ENCODE peak calls at places on chromosomes 13 and 19, in six cellular contexts. One of them, this sample, is unnamed.

GRCh38 chr13:43136940-43137574 is 113.7 kb downstream of the DNAJC15 start:
- DNase-seq in occipital lobe: no peak
- DNase-seq in COR-L47: no peak
- DNase-seq in kidney tubule cell: no peak
- DNase-seq in left lung: no peak
- DNase-seq in activated T-cell treated with anti-CD3 and anti-CD28 coated beads for 1 hour: no peak
- DNase-seq in this sample: no peak

GRCh38 chr13:44306401-44307192 is 67.0 kb upstream of the SERP2 start:
- DNase-seq in kidney tubule cell: peak; percentile 91
- DNase-seq in COR-L47: peak; percentile 47
- DNase-seq in activated T-cell treated with anti-CD3 and anti-CD28 coated beads for 1 hour: no peak
- DNase-seq in occipital lobe: no peak
- DNase-seq in left lung: no peak
- DNase-seq in this sample: peak; percentile 58

GRCh38 chr13:39684531-39685137 is 29.2 kb downstream of the COG6 start:
- DNase-seq in COR-L47: peak; percentile 55
- DNase-seq in kidney tubule cell: peak; percentile 39
- DNase-seq in occipital lobe: no peak
- DNase-seq in activated T-cell treated with anti-CD3 and anti-CD28 coated beads for 1 hour: no peak
- DNase-seq in left lung: no peak
- DNase-seq in this sample: no peak

GRCh38 chr19:17500447-17501198 is 10.8 kb upstream of the PGLS start:
- DNase-seq in occipital lobe: no peak
- DNase-seq in activated T-cell treated with anti-CD3 and anti-CD28 coated beads for 1 hour: no peak
- DNase-seq in left lung: no peak
- DNase-seq in kidney tubule cell: no peak
- DNase-seq in COR-L47: no peak
- DNase-seq in this sample: no peak

GRCh38 chr13:33730147-33730546 is 87.8 kb upstream of the RFC3 start:
- DNase-seq in activated T-cell treated with anti-CD3 and anti-CD28 coated beads for 1 hour: no peak
- DNase-seq in occipital lobe: no peak
- DNase-seq in left lung: no peak
- DNase-seq in COR-L47: no peak
- DNase-seq in kidney tubule cell: no peak
- DNase-seq in this sample: no peak

GRCh38 chr13:73481877-73482445 is 423.2 kb downstream of the KLF5 start:
- DNase-seq in left lung: no peak
- DNase-seq in activated T-cell treated with anti-CD3 and anti-CD28 coated beads for 1 hour: no peak
- DNase-seq in COR-L47: no peak
- DNase-seq in kidney tubule cell: no peak
- DNase-seq in occipital lobe: no peak
- DNase-seq in this sample: no peak

GRCh38 chr13:35988648-35989081 is 142.5 kb downstream of the DCLK1 start:
- DNase-seq in occipital lobe: no peak
- DNase-seq in left lung: no peak
- DNase-seq in COR-L47: peak; percentile 57
- DNase-seq in kidney tubule cell: no peak
- DNase-seq in activated T-cell treated with anti-CD3 and anti-CD28 coated beads for 1 hour: no peak
- DNase-seq in this sample: no peak

GRCh38 chr19:11964496-11964857 is 363 bp upstream of the ZNF763 start:
- DNase-seq in occipital lobe: no peak
- DNase-seq in kidney tubule cell: no peak
- DNase-seq in COR-L47: no peak
- DNase-seq in activated T-cell treated with anti-CD3 and anti-CD28 coated beads for 1 hour: no peak
- DNase-seq in left lung: peak; percentile 52
- DNase-seq in this sample: no peak

GRCh38 chr19:34963531-34964406 is at the start of gene ZNF792:
- DNase-seq in occipital lobe: peak; percentile 35
- DNase-seq in kidney tubule cell: peak; percentile 57
- DNase-seq in left lung: peak; percentile 76
- DNase-seq in activated T-cell treated with anti-CD3 and anti-CD28 coated beads for 1 hour: peak; percentile 36
- DNase-seq in COR-L47: peak; percentile 12
- DNase-seq in this sample: peak; percentile 84

GRCh38 chr13:102922184-102922583 is 76.4 kb downstream of the ERCC5 start:
- DNase-seq in occipital lobe: no peak
- DNase-seq in left lung: no peak
- DNase-seq in COR-L47: no peak
- DNase-seq in activated T-cell treated with anti-CD3 and anti-CD28 coated beads for 1 hour: no peak
- DNase-seq in kidney tubule cell: no peak
- DNase-seq in this sample: no peak